ENCODE peak calls at places on chromosomes 16 and 17, in eight cellular contexts. One of them, this sample, is unnamed.

GRCh38 chr17:75921596-75921995 is 16.9 kb upstream of the MRPL38 start:
- DNase-seq in T-helper 2 cell: no peak
- DNase-seq in dermis blood vessel endothelial cell: no peak
- DNase-seq in EH: no peak
- DNase-seq in activated naive CD8-positive, alpha-beta T cell treated with anti-CD3 and anti-CD28 coated beads for 36 hours: no peak
- DNase-seq in activated gamma-delta T cell treated with Interleukin-2 at 50 U/mL for 16 hours: no peak
- DNase-seq in tibial nerve: no peak
- DNase-seq in posterior cingulate gyrus: no peak
- DNase-seq in this sample: no peak

GRCh38 chr16:51445250-51445649 is 294.2 kb upstream of the SALL1 start:
- DNase-seq in T-helper 2 cell: no peak
- DNase-seq in dermis blood vessel endothelial cell: no peak
- DNase-seq in EH: peak; percentile 14
- DNase-seq in activated naive CD8-positive, alpha-beta T cell treated with anti-CD3 and anti-CD28 coated beads for 36 hours: no peak
- DNase-seq in activated gamma-delta T cell treated with Interleukin-2 at 50 U/mL for 16 hours: no peak
- DNase-seq in tibial nerve: no peak
- DNase-seq in posterior cingulate gyrus: no peak
- DNase-seq in this sample: no peak

GRCh38 chr17:51745993-51746392 is 412.5 kb downstream of the CA10 start:
- DNase-seq in T-helper 2 cell: peak; percentile 61
- DNase-seq in dermis blood vessel endothelial cell: no peak
- DNase-seq in EH: no peak
- DNase-seq in activated naive CD8-positive, alpha-beta T cell treated with anti-CD3 and anti-CD28 coated beads for 36 hours: no peak
- DNase-seq in activated gamma-delta T cell treated with Interleukin-2 at 50 U/mL for 16 hours: no peak
- DNase-seq in tibial nerve: no peak
- DNase-seq in posterior cingulate gyrus: no peak
- DNase-seq in this sample: no peak

GRCh38 chr17:69434164-69434579 is 19.7 kb downstream of the MAP2K6 start:
- DNase-seq in T-helper 2 cell: no peak
- DNase-seq in dermis blood vessel endothelial cell: peak; percentile 91
- DNase-seq in EH: no peak
- DNase-seq in activated naive CD8-positive, alpha-beta T cell treated with anti-CD3 and anti-CD28 coated beads for 36 hours: no peak
- DNase-seq in activated gamma-delta T cell treated with Interleukin-2 at 50 U/mL for 16 hours: no peak
- DNase-seq in tibial nerve: no peak
- DNase-seq in posterior cingulate gyrus: no peak
- DNase-seq in this sample: no peak

GRCh38 chr16:14485811-14486519 is 144.1 kb downstream of the PARN start:
- DNase-seq in T-helper 2 cell: no peak
- DNase-seq in dermis blood vessel endothelial cell: no peak
- DNase-seq in EH: no peak
- DNase-seq in activated naive CD8-positive, alpha-beta T cell treated with anti-CD3 and anti-CD28 coated beads for 36 hours: no peak
- DNase-seq in activated gamma-delta T cell treated with Interleukin-2 at 50 U/mL for 16 hours: no peak
- DNase-seq in tibial nerve: no peak
- DNase-seq in posterior cingulate gyrus: no peak
- DNase-seq in this sample: no peak

GRCh38 chr17:7523033-7523432 is 25.8 kb upstream of the TNFSF12 start:
- DNase-seq in T-helper 2 cell: peak; percentile 56
- DNase-seq in dermis blood vessel endothelial cell: peak; percentile 60
- DNase-seq in EH: peak; percentile 21
- DNase-seq in activated naive CD8-positive, alpha-beta T cell treated with anti-CD3 and anti-CD28 coated beads for 36 hours: peak; percentile 40
- DNase-seq in activated gamma-delta T cell treated with Interleukin-2 at 50 U/mL for 16 hours: no peak
- DNase-seq in tibial nerve: no peak
- DNase-seq in posterior cingulate gyrus: no peak
- DNase-seq in this sample: no peak

GRCh38 chr17:49459401-49459984 is 35.6 kb upstream of the NGFR start:
- DNase-seq in T-helper 2 cell: no peak
- DNase-seq in dermis blood vessel endothelial cell: no peak
- DNase-seq in EH: no peak
- DNase-seq in activated naive CD8-positive, alpha-beta T cell treated with anti-CD3 and anti-CD28 coated beads for 36 hours: no peak
- DNase-seq in activated gamma-delta T cell treated with Interleukin-2 at 50 U/mL for 16 hours: no peak
- DNase-seq in tibial nerve: no peak
- DNase-seq in posterior cingulate gyrus: no peak
- DNase-seq in this sample: no peak

GRCh38 chr17:41404024-41404651 is 6.7 kb upstream of the KRT31 start:
- DNase-seq in T-helper 2 cell: peak; percentile 22
- DNase-seq in dermis blood vessel endothelial cell: peak; percentile 71
- DNase-seq in EH: peak; percentile 99
- DNase-seq in activated naive CD8-positive, alpha-beta T cell treated with anti-CD3 and anti-CD28 coated beads for 36 hours: peak; percentile 54
- DNase-seq in activated gamma-delta T cell treated with Interleukin-2 at 50 U/mL for 16 hours: peak; percentile 12
- DNase-seq in tibial nerve: no peak
- DNase-seq in posterior cingulate gyrus: no peak
- DNase-seq in this sample: no peak

GRCh38 chr17:8820311-8821010 is 21.3 kb upstream of the MFSD6L start:
- DNase-seq in T-helper 2 cell: no peak
- DNase-seq in dermis blood vessel endothelial cell: no peak
- DNase-seq in EH: no peak
- DNase-seq in activated naive CD8-positive, alpha-beta T cell treated with anti-CD3 and anti-CD28 coated beads for 36 hours: no peak
- DNase-seq in activated gamma-delta T cell treated with Interleukin-2 at 50 U/mL for 16 hours: no peak
- DNase-seq in tibial nerve: no peak
- DNase-seq in posterior cingulate gyrus: no peak
- DNase-seq in this sample: peak; percentile 24

GRCh38 chr16:1706386-1707192 is 594 bp downstream of the MAPK8IP3 start:
- DNase-seq in T-helper 2 cell: peak; percentile 69
- DNase-seq in dermis blood vessel endothelial cell: peak; percentile 52
- DNase-seq in EH: peak; percentile 34
- DNase-seq in activated naive CD8-positive, alpha-beta T cell treated with anti-CD3 and anti-CD28 coated beads for 36 hours: peak; percentile 53
- DNase-seq in activated gamma-delta T cell treated with Interleukin-2 at 50 U/mL for 16 hours: peak; percentile 40
- DNase-seq in tibial nerve: no peak
- DNase-seq in posterior cingulate gyrus: no peak
- DNase-seq in this sample: no peak

This sample was measured in ureter.